ENCODE peak calls at places on chromosome X, in four cellular contexts. One of them, this sample, is unnamed.

GRCh38 chrX:109732319-109732779 is 708 bp downstream of the ACSL4 start:
- DNase-seq in K562: peak
- DNase-seq in HepG2: no peak
- DNase-seq in GM12878: no peak
- DNase-seq in this sample: peak

GRCh38 chrX:46838974-46839480 is 2.2 kb downstream of the RP2 start:
- DNase-seq in K562: no peak
- DNase-seq in HepG2: no peak
- DNase-seq in GM12878: no peak
- DNase-seq in this sample: no peak

GRCh38 chrX:122641826-122642225 is 542.3 kb upstream of the GRIA3 start:
- DNase-seq in K562: no peak
- DNase-seq in HepG2: no peak
- DNase-seq in GM12878: no peak
- DNase-seq in this sample: no peak

GRCh38 chrX:71128915-71129765 is 10.7 kb downstream of the MED12 start:
- DNase-seq in K562: peak
- DNase-seq in HepG2: peak
- DNase-seq in GM12878: no peak
- DNase-seq in this sample: peak

GRCh38 chrX:12999422-12999821 is 24.5 kb downstream of the TMSB4X start:
- DNase-seq in K562: no peak
- DNase-seq in HepG2: no peak
- DNase-seq in GM12878: no peak
- DNase-seq in this sample: no peak

GRCh38 chrX:24391362-24391761 is 30.9 kb downstream of the SUPT20HL1 start:
- DNase-seq in K562: no peak
- DNase-seq in HepG2: no peak
- DNase-seq in GM12878: no peak
- DNase-seq in this sample: no peak

GRCh38 chrX:134235236-134235635 is 1.7 kb upstream of the CCDC160 start:
- DNase-seq in K562: no peak
- DNase-seq in HepG2: no peak
- DNase-seq in GM12878: no peak
- DNase-seq in this sample: no peak

GRCh38 chrX:131262738-131263679 is 26.1 kb downstream of the IGSF1 start:
- DNase-seq in K562: peak
- DNase-seq in HepG2: peak
- DNase-seq in GM12878: no peak
- DNase-seq in this sample: no peak

GRCh38 chrX:14528629-14529287 is 578 bp upstream of the GLRA2 start:
- DNase-seq in K562: peak
- DNase-seq in HepG2: peak
- DNase-seq in GM12878: peak
- DNase-seq in this sample: peak

GRCh38 chrX:25343060-25343459 is 327.3 kb upstream of the ARX start:
- DNase-seq in K562: no peak
- DNase-seq in HepG2: no peak
- DNase-seq in GM12878: no peak
- DNase-seq in this sample: no peak

GRCh38 chrX:19479458-19479857 is 35.9 kb downstream of the MAP3K15 start:
- DNase-seq in K562: no peak
- DNase-seq in HepG2: peak
- DNase-seq in GM12878: no peak
- DNase-seq in this sample: no peak

GRCh38 chrX:146863566-146863965 is 49.0 kb upstream of the CXorf51A start:
- DNase-seq in K562: no peak
- DNase-seq in HepG2: no peak
- DNase-seq in GM12878: no peak
- DNase-seq in this sample: no peak

GRCh38 chrX:53900623-53901022 is 143.7 kb downstream of the PHF8 start:
- DNase-seq in K562: no peak
- DNase-seq in HepG2: no peak
- DNase-seq in GM12878: no peak
- DNase-seq in this sample: no peak

GRCh38 chrX:56733459-56734046 is 4.5 kb downstream of the NBDY start:
- DNase-seq in K562: peak
- DNase-seq in HepG2: peak
- DNase-seq in GM12878: no peak
- DNase-seq in this sample: peak

GRCh38 chrX:109077788-109078187 is 341.4 kb upstream of the IRS4 start:
- DNase-seq in K562: no peak
- DNase-seq in HepG2: no peak
- DNase-seq in GM12878: no peak
- DNase-seq in this sample: no peak

GRCh38 chrX:147900349-147900748 is 11.4 kb upstream of the FMR1 start:
- DNase-seq in K562: no peak
- DNase-seq in HepG2: peak
- DNase-seq in GM12878: no peak
- DNase-seq in this sample: no peak

GRCh38 chrX:16148896-16149295 is 18.4 kb upstream of the MAGEB17 start:
- DNase-seq in K562: no peak
- DNase-seq in HepG2: no peak
- DNase-seq in GM12878: no peak
- DNase-seq in this sample: no peak

GRCh38 chrX:9530848-9531274 is 66.0 kb downstream of the TBL1X start:
- DNase-seq in K562: peak
- DNase-seq in HepG2: peak
- DNase-seq in GM12878: no peak
- DNase-seq in this sample: peak

GRCh38 chrX:38807873-38808272 is 6.6 kb downstream of the MID1IP1 start:
- DNase-seq in K562: no peak
- DNase-seq in HepG2: no peak
- DNase-seq in GM12878: no peak
- DNase-seq in this sample: no peak

GRCh38 chrX:103734125-103734760 is 23.5 kb downstream of the TMEM31 start:
- DNase-seq in K562: no peak
- DNase-seq in HepG2: no peak
- DNase-seq in GM12878: no peak
- DNase-seq in this sample: no peak

GRCh38 chrX:69505772-69506616 is 1.9 kb downstream of the NALF2 start:
- DNase-seq in K562: no peak
- DNase-seq in HepG2: no peak
- DNase-seq in GM12878: no peak
- DNase-seq in this sample: no peak

GRCh38 chrX:110795645-110796510 is at the start of gene CHRDL1:
- DNase-seq in K562: no peak
- DNase-seq in HepG2: no peak
- DNase-seq in GM12878: no peak
- DNase-seq in this sample: peak

GRCh38 chrX:132272826-132273225 is 53.6 kb upstream of the RAP2C start:
- DNase-seq in K562: no peak
- DNase-seq in HepG2: no peak
- DNase-seq in GM12878: no peak
- DNase-seq in this sample: no peak

GRCh38 chrX:110316351-110317078 is 1.4 kb downstream of the AMMECR1 start:
- DNase-seq in K562: no peak
- DNase-seq in HepG2: no peak
- DNase-seq in GM12878: no peak
- DNase-seq in this sample: peak

GRCh38 chrX:110675866-110676265 is 119.8 kb downstream of the CHRDL1 start:
- DNase-seq in K562: no peak
- DNase-seq in HepG2: no peak
- DNase-seq in GM12878: no peak
- DNase-seq in this sample: no peak

GRCh38 chrX:154115071-154115470 is 17.6 kb upstream of the MECP2 start:
- DNase-seq in K562: no peak
- DNase-seq in HepG2: no peak
- DNase-seq in GM12878: no peak
- DNase-seq in this sample: no peak

GRCh38 chrX:85620466-85620865 is 241.0 kb upstream of the POF1B start:
- DNase-seq in K562: no peak
- DNase-seq in HepG2: no peak
- DNase-seq in GM12878: no peak
- DNase-seq in this sample: no peak

GRCh38 chrX:68503830-68504229 is 5.0 kb downstream of the YIPF6 start:
- DNase-seq in K562: no peak
- DNase-seq in HepG2: no peak
- DNase-seq in GM12878: no peak
- DNase-seq in this sample: no peak

GRCh38 chrX:68500105-68500504 is 1.3 kb downstream of the YIPF6 start:
- DNase-seq in K562: no peak
- DNase-seq in HepG2: no peak
- DNase-seq in GM12878: no peak
- DNase-seq in this sample: no peak

GRCh38 chrX:68492583-68492982 is 6.3 kb upstream of the YIPF6 start:
- DNase-seq in K562: no peak
- DNase-seq in HepG2: no peak
- DNase-seq in GM12878: no peak
- DNase-seq in this sample: no peak

GRCh38 chrX:68498508-68499379 is at the start of gene YIPF6:
- DNase-seq in K562: peak
- DNase-seq in HepG2: peak
- DNase-seq in GM12878: no peak
- DNase-seq in this sample: peak

GRCh38 chrX:68498044-68498507 is 775 bp upstream of the YIPF6 start:
- DNase-seq in K562: no peak
- DNase-seq in HepG2: peak
- DNase-seq in GM12878: no peak
- DNase-seq in this sample: peak
- TF ChIP-seq CTCF in K562: peak
- TF ChIP-seq CTCF in HepG2: no peak
- TF ChIP-seq CTCF in GM12878: no peak
- TF ChIP-seq CTCF in this sample: peak

GRCh38 chrX:65987856-65988255 is 52.0 kb downstream of the VSIG4 start:
- DNase-seq in K562: no peak
- DNase-seq in HepG2: no peak
- DNase-seq in GM12878: no peak
- DNase-seq in this sample: no peak
- TF ChIP-seq NFIC in K562: no peak
- TF ChIP-seq NFIC in HepG2: no peak
- TF ChIP-seq NFIC in GM12878: no peak
- TF ChIP-seq NFIC in this sample: no peak

GRCh38 chrX:727738-728621 is 97.4 kb downstream of the SHOX start:
- DNase-seq in K562: peak
- DNase-seq in HepG2: peak
- DNase-seq in GM12878: no peak
- DNase-seq in this sample: no peak
- TF ChIP-seq CTCF in K562: peak
- TF ChIP-seq CTCF in HepG2: peak
- TF ChIP-seq CTCF in GM12878: no peak
- TF ChIP-seq CTCF in this sample: peak

GRCh38 chrX:39813631-39814246 is 284.0 kb downstream of the BCOR start:
- DNase-seq in K562: no peak
- DNase-seq in HepG2: no peak
- DNase-seq in GM12878: no peak
- DNase-seq in this sample: peak

GRCh38 chrX:39816871-39817731 is 280.7 kb downstream of the BCOR start:
- DNase-seq in K562: peak
- DNase-seq in HepG2: no peak
- DNase-seq in GM12878: no peak
- DNase-seq in this sample: no peak

GRCh38 chrX:39818071-39818470 is 279.7 kb downstream of the BCOR start:
- DNase-seq in K562: no peak
- DNase-seq in HepG2: no peak
- DNase-seq in GM12878: no peak
- DNase-seq in this sample: peak

GRCh38 chrX:39814391-39814790 is 283.4 kb downstream of the BCOR start:
- DNase-seq in K562: peak
- DNase-seq in HepG2: no peak
- DNase-seq in GM12878: no peak
- DNase-seq in this sample: no peak

GRCh38 chrX:39815621-39816020 is 282.1 kb downstream of the BCOR start:
- DNase-seq in K562: peak
- DNase-seq in HepG2: no peak
- DNase-seq in GM12878: no peak
- DNase-seq in this sample: no peak
- TF ChIP-seq NFIC in K562: no peak
- TF ChIP-seq NFIC in HepG2: no peak
- TF ChIP-seq NFIC in GM12878: no peak
- TF ChIP-seq NFIC in this sample: no peak

GRCh38 chrX:80246273-80246672 is 174.0 kb upstream of the TENT5D start:
- DNase-seq in K562: no peak
- DNase-seq in HepG2: no peak
- DNase-seq in GM12878: no peak
- DNase-seq in this sample: peak
- TF ChIP-seq CTCF in K562: no peak
- TF ChIP-seq CTCF in HepG2: no peak
- TF ChIP-seq CTCF in GM12878: no peak
- TF ChIP-seq CTCF in this sample: no peak

DNA sequence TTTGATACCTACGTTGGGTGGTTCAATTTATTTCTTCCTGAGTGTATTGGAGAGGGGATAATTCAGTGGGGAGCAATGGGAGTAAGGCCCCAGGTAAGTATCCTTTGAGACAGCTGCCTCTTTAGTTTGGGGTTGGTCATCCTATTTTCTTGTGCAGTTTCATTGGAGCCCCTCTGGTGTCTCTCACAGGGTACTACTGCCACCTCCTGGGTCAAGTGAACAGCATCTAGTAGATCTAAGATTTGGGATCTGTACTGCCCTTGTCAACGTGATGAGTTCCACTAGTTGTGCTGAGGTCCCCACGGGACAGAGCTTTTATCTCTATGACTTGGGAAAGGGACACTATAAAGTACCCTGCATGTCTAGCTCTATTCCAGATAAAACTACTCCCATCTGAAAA is 80.6 kb downstream of the PBDC1 start:
- DNase-seq in K562: peak
- DNase-seq in HepG2: peak
- DNase-seq in GM12878: peak
- DNase-seq in this sample: peak
- TF ChIP-seq NFIC in K562: no peak
- TF ChIP-seq NFIC in HepG2: no peak
- TF ChIP-seq NFIC in GM12878: no peak
- TF ChIP-seq NFIC in this sample: no peak

GRCh38 chrX:136733613-136734012 is 47.1 kb downstream of the ARHGEF6 start:
- DNase-seq in K562: no peak
- DNase-seq in HepG2: no peak
- DNase-seq in GM12878: no peak
- DNase-seq in this sample: no peak

GRCh38 chrX:136731798-136732197 is 48.9 kb downstream of the ARHGEF6 start:
- DNase-seq in K562: no peak
- DNase-seq in HepG2: no peak
- DNase-seq in GM12878: no peak
- DNase-seq in this sample: no peak

GRCh38 chrX:136736690-136737089 is 44.0 kb downstream of the ARHGEF6 start:
- DNase-seq in K562: no peak
- DNase-seq in HepG2: no peak
- DNase-seq in GM12878: no peak
- DNase-seq in this sample: no peak

GRCh38 chrX:136738049-136738729 is 42.5 kb downstream of the ARHGEF6 start:
- DNase-seq in K562: no peak
- DNase-seq in HepG2: no peak
- DNase-seq in GM12878: no peak
- DNase-seq in this sample: no peak

GRCh38 chrX:136735604-136736003 is 45.1 kb downstream of the ARHGEF6 start:
- DNase-seq in K562: no peak
- DNase-seq in HepG2: no peak
- DNase-seq in GM12878: no peak
- DNase-seq in this sample: no peak
- TF ChIP-seq CTCF in K562: peak
- TF ChIP-seq CTCF in HepG2: no peak
- TF ChIP-seq CTCF in GM12878: no peak
- TF ChIP-seq CTCF in this sample: no peak

This sample was measured in SK-N-SH.